ENCODE peak calls at places on chromosomes 3 and 15, in ten cellular contexts. I, E, D, O, A, T, V, B, N and G are unnamed samples.

GRCh38 chr3:45538641-45538986 is 55.9 kb upstream of the LIMD1 start:
- DNase-seq in A (no peak), B (no peak), T (no peak), V (no peak), D (no peak), O (no peak), N (no peak), E (no peak), I (no peak), G (no peak)

GRCh38 chr15:80154336-80154735 is 1.5 kb downstream of the FAH start:
- DNase-seq in O (no peak), N (peak; percentile 19), D (no peak), B (no peak), E (no peak), I (no peak), V (no peak), A (no peak), T (no peak), G (no peak)

GRCh38 chr3:65535260-65535659 is 503.5 kb downstream of the MAGI1 start:
- DNase-seq in D (no peak), N (no peak), O (no peak), V (no peak), I (no peak), B (no peak), A (no peak), T (no peak), E (no peak), G (no peak)

GRCh38 chr3:38348903-38349302 is 2.3 kb downstream of the XYLB start:
- DNase-seq in T (no peak), D (peak; percentile 54), I (no peak), O (no peak), E (no peak), B (no peak), N (peak; percentile 43), A (no peak), V (no peak), G (no peak)

GRCh38 chr15:68441045-68441743 is 9.2 kb upstream of the ITGA11 start:
- DNase-seq in O (no peak), V (no peak), N (peak; percentile 80), D (no peak), B (no peak), A (no peak), I (no peak), E (no peak), T (no peak), G (no peak)

GRCh38 chr3:74592359-74592758 is 22.1 kb downstream of the CNTN3 start:
- DNase-seq in O (no peak), T (no peak), I (no peak), N (peak; percentile 59), B (no peak), E (no peak), D (no peak), V (no peak), A (no peak), G (no peak)

GRCh38 chr3:171851685-171852084 is 8.5 kb downstream of the TMEM212 start:
- DNase-seq in A (no peak), O (no peak), D (peak; percentile 82), T (no peak), E (no peak), N (no peak), B (no peak), V (no peak), I (no peak), G (no peak)

GRCh38 chr3:197023998-197024651 is 5.5 kb downstream of the MELTF start:
- DNase-seq in A (no peak), T (no peak), O (no peak), B (no peak), E (no peak), V (no peak), I (no peak), D (no peak), N (no peak), G (no peak)

DNA sequence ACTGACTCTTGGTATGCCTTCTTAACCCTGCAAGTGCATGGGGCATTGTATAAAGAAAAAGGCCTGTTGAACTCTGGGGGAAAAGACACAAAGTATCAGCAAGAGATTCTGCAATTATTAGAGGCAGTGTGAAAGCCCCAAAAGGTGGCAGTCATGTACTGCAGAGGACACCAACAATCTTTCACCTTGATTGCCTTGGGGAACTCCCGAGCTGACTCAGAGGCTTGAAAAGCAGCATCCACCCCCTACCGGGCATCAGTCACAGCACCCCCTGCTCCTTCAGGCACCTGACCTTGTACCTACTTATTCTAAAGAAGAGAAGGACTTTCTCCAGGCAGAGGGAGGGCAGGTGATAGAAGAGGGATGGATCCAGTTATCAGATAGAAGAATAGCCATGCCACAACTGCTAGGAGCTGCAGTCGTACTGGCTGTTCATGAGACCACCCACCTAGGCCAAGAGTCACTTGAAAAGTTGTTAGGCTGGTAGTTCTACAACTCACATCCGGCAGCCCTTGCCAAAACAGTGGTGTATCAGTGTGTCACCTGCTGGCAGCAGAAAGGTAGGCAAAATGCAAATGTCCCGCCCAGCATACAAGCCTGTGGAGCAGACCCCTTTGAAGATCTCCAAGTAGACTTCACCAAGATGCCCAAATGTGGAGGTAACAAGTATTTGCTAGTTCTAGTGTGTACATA is 241.6 kb upstream of the CNTN6 start:
- DNase-seq in N (no peak), E (no peak), T (no peak), A (no peak), B (no peak), O (no peak), V (no peak), I (peak; percentile 50), D (peak; percentile 52), G (no peak)
- TF ChIP-seq CTCF in N (no peak), E (no peak), T (no peak), A (no peak), B (no peak), O (no peak), V (no peak), I (peak; percentile 44), D (peak; percentile 20), G (no peak)

DNA sequence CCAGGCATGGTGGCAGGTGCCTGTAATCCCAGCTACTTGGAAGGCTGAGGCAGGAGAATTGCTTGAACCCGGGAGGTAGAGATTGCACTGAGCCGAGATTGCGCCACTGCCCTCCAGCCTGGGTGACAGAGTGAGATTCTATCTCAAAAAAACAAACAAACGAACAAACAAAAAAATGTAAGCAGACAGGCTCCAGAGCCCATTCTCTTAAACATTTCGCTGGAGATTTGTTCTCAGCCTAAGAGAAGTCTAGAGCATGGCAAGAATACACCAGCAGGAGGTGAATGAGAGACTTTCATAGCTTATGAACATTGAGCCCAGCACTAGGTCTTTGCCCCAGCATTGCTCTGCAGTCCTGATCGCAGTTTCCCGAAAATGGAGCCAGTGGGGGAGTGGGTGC is 329.4 kb upstream of the TLE3 start:
- DNase-seq in A (no peak), I (no peak), O (no peak), B (no peak), N (no peak), T (no peak), E (no peak), D (peak; percentile 37), V (no peak), G (no peak)
- TF ChIP-seq CTCF in A (no peak), I (no peak), O (no peak), B (no peak), N (no peak), T (no peak), E (no peak), D (no peak), V (no peak), G (no peak)

GRCh38 chr15:88624156-88624970 is 3.2 kb downstream of the AEN start:
- DNase-seq in N (peak; percentile 38), V (no peak), I (peak; percentile 57), A (no peak), E (no peak), T (no peak), D (no peak), O (no peak), B (peak; percentile 28), G (no peak)
- TF ChIP-seq CTCF in N (peak; percentile 56), V (no peak), I (peak; percentile 42), A (no peak), E (no peak), T (no peak), D (peak; percentile 42), O (peak; percentile 51), B (peak; percentile 87), G (peak; percentile 50)

DNA sequence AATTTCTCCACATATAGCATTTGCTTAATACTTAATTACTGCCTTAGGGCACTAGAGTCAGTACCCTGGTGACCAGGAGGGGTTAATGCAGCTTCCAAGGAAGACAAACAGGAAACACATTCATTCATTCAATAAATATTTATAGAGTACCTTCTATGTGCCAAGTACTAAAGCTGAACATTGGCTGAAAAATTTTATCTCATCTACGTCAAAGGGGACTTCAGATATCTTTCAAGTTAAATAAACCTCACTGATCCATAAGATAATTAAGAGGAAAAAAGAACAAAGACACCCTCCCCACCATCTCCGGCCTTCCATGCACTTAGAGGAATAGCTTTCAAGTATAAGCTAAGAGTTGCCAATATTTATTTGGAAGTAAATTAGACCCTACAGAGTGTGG is 156.9 kb upstream of the PRICKLE2 start:
- DNase-seq in D (peak; percentile 5), A (no peak), O (no peak), I (no peak), B (no peak), E (no peak), T (no peak), V (no peak), N (no peak), G (no peak)
- TF ChIP-seq CTCF in D (no peak), A (no peak), O (no peak), I (no peak), B (no peak), E (no peak), T (no peak), V (no peak), N (no peak), G (no peak)

GRCh38 chr3:9800529-9800928 is 7.6 kb downstream of the ARPC4 start:
- DNase-seq in A (no peak), B (no peak), O (no peak), D (peak; percentile 25), V (no peak), N (no peak), T (no peak), I (no peak), E (no peak), G (no peak)
- TF ChIP-seq CTCF in A (no peak), B (no peak), O (peak; percentile 36), D (peak; percentile 56), V (no peak), N (peak; percentile 19), T (no peak), I (peak; percentile 48), E (peak; percentile 39), G (peak; percentile 42)

DNA sequence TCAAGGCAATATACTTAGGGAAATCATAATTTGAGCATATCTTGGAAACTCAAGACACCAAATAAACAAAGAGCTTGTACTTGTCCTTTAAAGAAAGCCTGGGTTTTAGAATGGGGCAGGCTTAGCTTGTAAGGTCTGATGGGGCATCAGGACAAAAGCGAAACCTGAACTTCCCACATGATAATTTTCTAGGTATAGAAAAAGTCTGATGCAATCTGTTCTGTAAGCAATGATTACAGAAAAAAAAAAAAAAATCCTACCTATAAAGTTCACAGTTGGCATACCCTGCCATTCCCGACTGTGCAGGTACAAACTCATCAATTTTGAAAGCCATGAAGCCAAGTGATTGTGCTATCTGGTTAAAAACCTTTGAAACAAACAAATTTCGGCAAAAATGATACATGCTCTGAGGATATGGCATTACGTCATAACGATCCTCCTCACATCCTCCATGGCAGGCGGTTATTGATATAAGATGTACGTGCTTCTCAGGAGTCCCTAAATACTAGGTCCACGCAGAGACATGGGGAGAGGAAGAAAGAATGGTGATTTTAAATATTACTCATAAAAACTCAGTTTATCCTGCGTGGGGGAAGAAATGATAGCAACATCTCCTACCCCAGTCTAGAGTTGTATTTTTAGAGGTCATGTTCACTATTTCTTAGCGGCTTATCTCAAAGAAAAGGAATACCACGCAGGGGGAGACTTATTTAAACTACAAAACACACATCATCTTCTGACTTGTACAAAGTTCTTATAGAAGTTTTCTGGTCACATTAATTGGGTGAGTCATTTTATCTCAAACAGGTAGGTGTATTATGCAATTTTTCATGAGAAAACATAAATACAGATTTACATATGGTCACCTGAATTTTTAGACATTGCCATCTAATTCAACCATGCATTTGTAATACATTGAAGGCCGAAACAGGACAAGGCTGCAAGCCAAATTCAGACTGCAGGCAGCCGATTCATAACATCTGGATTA is 27.0 kb downstream of the MB21D2 start:
- DNase-seq in I (no peak), B (no peak), T (no peak), O (no peak), D (peak; percentile 63), V (no peak), E (no peak), A (no peak), N (no peak), G (no peak)
- TF ChIP-seq CTCF in I (no peak), B (no peak), T (no peak), O (no peak), D (no peak), V (no peak), E (no peak), A (no peak), N (no peak), G (no peak)